ENCODE peak calls at places on chromosomes 16 and 17, in ten cellular contexts. One of them, this sample, is unnamed.

GRCh38 chr17:37729905-37730304 is 15.0 kb downstream of the HNF1B start:
- DNase-seq in ovary: no peak
- DNase-seq in MV-4-11: no peak
- DNase-seq in hypothalamus: no peak
- DNase-seq in activated CD4-positive, alpha-beta T cell treated with anti-CD3 and anti-CD28 coated beads, Interleukin-2, amount 10 ng/mL, durations not matched to agents 24 days and 14 days: no peak
- DNase-seq in ELR: no peak
- DNase-seq in amniotic stem cell: no peak
- DNase-seq in fibroblast of the aortic adventitia: no peak
- DNase-seq in retinal pigment epithelial cell: no peak
- DNase-seq in psoas muscle: no peak
- DNase-seq in this sample: no peak

GRCh38 chr17:43125967-43126910 is 1.1 kb upstream of the BRCA1 start:
- DNase-seq in ovary: no peak
- DNase-seq in MV-4-11: peak
- DNase-seq in hypothalamus: no peak
- DNase-seq in activated CD4-positive, alpha-beta T cell treated with anti-CD3 and anti-CD28 coated beads, Interleukin-2, amount 10 ng/mL, durations not matched to agents 24 days and 14 days: peak
- DNase-seq in ELR: peak
- DNase-seq in amniotic stem cell: no peak
- DNase-seq in fibroblast of the aortic adventitia: peak
- DNase-seq in retinal pigment epithelial cell: no peak
- DNase-seq in psoas muscle: no peak
- DNase-seq in this sample: no peak

GRCh38 chr17:50909765-50910661 is 43.9 kb upstream of the TOB1 start:
- DNase-seq in ovary: no peak
- DNase-seq in MV-4-11: peak
- DNase-seq in hypothalamus: no peak
- DNase-seq in activated CD4-positive, alpha-beta T cell treated with anti-CD3 and anti-CD28 coated beads, Interleukin-2, amount 10 ng/mL, durations not matched to agents 24 days and 14 days: peak
- DNase-seq in ELR: no peak
- DNase-seq in amniotic stem cell: no peak
- DNase-seq in fibroblast of the aortic adventitia: no peak
- DNase-seq in retinal pigment epithelial cell: peak
- DNase-seq in psoas muscle: no peak
- DNase-seq in this sample: peak

GRCh38 chr17:19508327-19508867 is 25.3 kb upstream of the SLC47A1 start:
- DNase-seq in ovary: peak
- DNase-seq in MV-4-11: peak
- DNase-seq in hypothalamus: peak
- DNase-seq in activated CD4-positive, alpha-beta T cell treated with anti-CD3 and anti-CD28 coated beads, Interleukin-2, amount 10 ng/mL, durations not matched to agents 24 days and 14 days: no peak
- DNase-seq in ELR: no peak
- DNase-seq in amniotic stem cell: no peak
- DNase-seq in fibroblast of the aortic adventitia: no peak
- DNase-seq in retinal pigment epithelial cell: no peak
- DNase-seq in psoas muscle: peak
- DNase-seq in this sample: peak

GRCh38 chr17:30290077-30290476 is 1.7 kb downstream of the BLMH start:
- DNase-seq in ovary: no peak
- DNase-seq in MV-4-11: no peak
- DNase-seq in hypothalamus: no peak
- DNase-seq in activated CD4-positive, alpha-beta T cell treated with anti-CD3 and anti-CD28 coated beads, Interleukin-2, amount 10 ng/mL, durations not matched to agents 24 days and 14 days: no peak
- DNase-seq in ELR: no peak
- DNase-seq in amniotic stem cell: no peak
- DNase-seq in fibroblast of the aortic adventitia: no peak
- DNase-seq in retinal pigment epithelial cell: no peak
- DNase-seq in psoas muscle: no peak
- DNase-seq in this sample: no peak

GRCh38 chr16:79599256-79599836 is 1.2 kb downstream of the MAF start:
- DNase-seq in ovary: peak
- DNase-seq in MV-4-11: no peak
- DNase-seq in hypothalamus: peak
- DNase-seq in activated CD4-positive, alpha-beta T cell treated with anti-CD3 and anti-CD28 coated beads, Interleukin-2, amount 10 ng/mL, durations not matched to agents 24 days and 14 days: peak
- DNase-seq in ELR: no peak
- DNase-seq in amniotic stem cell: no peak
- DNase-seq in fibroblast of the aortic adventitia: no peak
- DNase-seq in retinal pigment epithelial cell: no peak
- DNase-seq in psoas muscle: peak
- DNase-seq in this sample: no peak

GRCh38 chr17:48639982-48640857 is 14.1 kb upstream of the HOXB9 start:
- DNase-seq in ovary: no peak
- DNase-seq in MV-4-11: no peak
- DNase-seq in hypothalamus: no peak
- DNase-seq in activated CD4-positive, alpha-beta T cell treated with anti-CD3 and anti-CD28 coated beads, Interleukin-2, amount 10 ng/mL, durations not matched to agents 24 days and 14 days: no peak
- DNase-seq in ELR: no peak
- DNase-seq in amniotic stem cell: no peak
- DNase-seq in fibroblast of the aortic adventitia: no peak
- DNase-seq in retinal pigment epithelial cell: no peak
- DNase-seq in psoas muscle: no peak
- DNase-seq in this sample: no peak

GRCh38 chr16:52469775-52470174 is 77.2 kb downstream of the TOX3 start:
- DNase-seq in ovary: no peak
- DNase-seq in MV-4-11: no peak
- DNase-seq in hypothalamus: no peak
- DNase-seq in activated CD4-positive, alpha-beta T cell treated with anti-CD3 and anti-CD28 coated beads, Interleukin-2, amount 10 ng/mL, durations not matched to agents 24 days and 14 days: no peak
- DNase-seq in ELR: no peak
- DNase-seq in amniotic stem cell: no peak
- DNase-seq in fibroblast of the aortic adventitia: no peak
- DNase-seq in retinal pigment epithelial cell: peak
- DNase-seq in psoas muscle: no peak
- DNase-seq in this sample: peak

GRCh38 chr17:564526-564925 is 150.1 kb downstream of the VPS53 start:
- DNase-seq in ovary: no peak
- DNase-seq in MV-4-11: no peak
- DNase-seq in hypothalamus: no peak
- DNase-seq in activated CD4-positive, alpha-beta T cell treated with anti-CD3 and anti-CD28 coated beads, Interleukin-2, amount 10 ng/mL, durations not matched to agents 24 days and 14 days: no peak
- DNase-seq in ELR: no peak
- DNase-seq in amniotic stem cell: no peak
- DNase-seq in fibroblast of the aortic adventitia: no peak
- DNase-seq in retinal pigment epithelial cell: no peak
- DNase-seq in psoas muscle: no peak
- DNase-seq in this sample: no peak

GRCh38 chr17:64073771-64074703 is 53.6 kb upstream of the ICAM2 start:
- DNase-seq in ovary: no peak
- DNase-seq in MV-4-11: peak
- DNase-seq in hypothalamus: no peak
- DNase-seq in activated CD4-positive, alpha-beta T cell treated with anti-CD3 and anti-CD28 coated beads, Interleukin-2, amount 10 ng/mL, durations not matched to agents 24 days and 14 days: no peak
- DNase-seq in ELR: no peak
- DNase-seq in amniotic stem cell: no peak
- DNase-seq in fibroblast of the aortic adventitia: no peak
- DNase-seq in retinal pigment epithelial cell: no peak
- DNase-seq in psoas muscle: no peak
- DNase-seq in this sample: no peak

GRCh38 chr16:12500771-12501170 is 302.9 kb downstream of the CPPED1 start:
- DNase-seq in ovary: no peak
- DNase-seq in MV-4-11: peak
- DNase-seq in hypothalamus: no peak
- DNase-seq in activated CD4-positive, alpha-beta T cell treated with anti-CD3 and anti-CD28 coated beads, Interleukin-2, amount 10 ng/mL, durations not matched to agents 24 days and 14 days: peak
- DNase-seq in ELR: no peak
- DNase-seq in amniotic stem cell: no peak
- DNase-seq in fibroblast of the aortic adventitia: no peak
- DNase-seq in retinal pigment epithelial cell: no peak
- DNase-seq in psoas muscle: no peak
- DNase-seq in this sample: no peak

GRCh38 chr16:82835487-82836160 is 208.9 kb downstream of the CDH13 start:
- DNase-seq in ovary: no peak
- DNase-seq in MV-4-11: no peak
- DNase-seq in hypothalamus: no peak
- DNase-seq in activated CD4-positive, alpha-beta T cell treated with anti-CD3 and anti-CD28 coated beads, Interleukin-2, amount 10 ng/mL, durations not matched to agents 24 days and 14 days: no peak
- DNase-seq in ELR: peak
- DNase-seq in amniotic stem cell: no peak
- DNase-seq in fibroblast of the aortic adventitia: no peak
- DNase-seq in retinal pigment epithelial cell: no peak
- DNase-seq in psoas muscle: no peak
- DNase-seq in this sample: no peak

GRCh38 chr17:13647551-13647950 is 45.8 kb upstream of the HS3ST3A1 start:
- DNase-seq in ovary: no peak
- DNase-seq in MV-4-11: peak
- DNase-seq in hypothalamus: no peak
- DNase-seq in activated CD4-positive, alpha-beta T cell treated with anti-CD3 and anti-CD28 coated beads, Interleukin-2, amount 10 ng/mL, durations not matched to agents 24 days and 14 days: no peak
- DNase-seq in ELR: no peak
- DNase-seq in amniotic stem cell: no peak
- DNase-seq in fibroblast of the aortic adventitia: peak
- DNase-seq in retinal pigment epithelial cell: no peak
- DNase-seq in psoas muscle: no peak
- DNase-seq in this sample: no peak

GRCh38 chr17:57080708-57081107 is 4.3 kb upstream of the AKAP1 start:
- DNase-seq in ovary: no peak
- DNase-seq in MV-4-11: no peak
- DNase-seq in hypothalamus: no peak
- DNase-seq in activated CD4-positive, alpha-beta T cell treated with anti-CD3 and anti-CD28 coated beads, Interleukin-2, amount 10 ng/mL, durations not matched to agents 24 days and 14 days: no peak
- DNase-seq in ELR: peak
- DNase-seq in amniotic stem cell: no peak
- DNase-seq in fibroblast of the aortic adventitia: peak
- DNase-seq in retinal pigment epithelial cell: no peak
- DNase-seq in psoas muscle: no peak
- DNase-seq in this sample: no peak

GRCh38 chr17:61405686-61406542 is 6.3 kb downstream of the TBX2 start:
- DNase-seq in ovary: no peak
- DNase-seq in MV-4-11: no peak
- DNase-seq in hypothalamus: no peak
- DNase-seq in activated CD4-positive, alpha-beta T cell treated with anti-CD3 and anti-CD28 coated beads, Interleukin-2, amount 10 ng/mL, durations not matched to agents 24 days and 14 days: no peak
- DNase-seq in ELR: no peak
- DNase-seq in amniotic stem cell: no peak
- DNase-seq in fibroblast of the aortic adventitia: no peak
- DNase-seq in retinal pigment epithelial cell: no peak
- DNase-seq in psoas muscle: no peak
- DNase-seq in this sample: no peak

GRCh38 chr16:29899516-29900101 is at the start of gene SEZ6L2:
- DNase-seq in ovary: no peak
- DNase-seq in MV-4-11: peak
- DNase-seq in hypothalamus: peak
- DNase-seq in activated CD4-positive, alpha-beta T cell treated with anti-CD3 and anti-CD28 coated beads, Interleukin-2, amount 10 ng/mL, durations not matched to agents 24 days and 14 days: peak
- DNase-seq in ELR: peak
- DNase-seq in amniotic stem cell: peak
- DNase-seq in fibroblast of the aortic adventitia: peak
- DNase-seq in retinal pigment epithelial cell: peak
- DNase-seq in psoas muscle: peak
- DNase-seq in this sample: peak